ENCODE peak calls at places on chromosome 15, in ten cellular contexts. One of them, this sample, is unnamed.

GRCh38 chr15:80265021-80265420 is 13.0 kb upstream of the CTXND1 start:
- DNase-seq in ovary: no peak
- DNase-seq in WTC11: no peak
- DNase-seq in epithelial cell of proximal tubule: no peak
- DNase-seq in GM10248: no peak
- DNase-seq in WERI-Rb-1: no peak
- DNase-seq in GM06990: no peak
- DNase-seq in B cell: no peak
- DNase-seq in A549: no peak
- DNase-seq in foreskin fibroblast: no peak
- DNase-seq in this sample: no peak

GRCh38 chr15:79944625-79945024 is 26.4 kb downstream of the BCL2A1 start:
- DNase-seq in ovary: no peak
- DNase-seq in WTC11: no peak
- DNase-seq in epithelial cell of proximal tubule: no peak
- DNase-seq in GM10248: no peak
- DNase-seq in WERI-Rb-1: no peak
- DNase-seq in GM06990: no peak
- DNase-seq in B cell: no peak
- DNase-seq in A549: no peak
- DNase-seq in foreskin fibroblast: no peak
- DNase-seq in this sample: no peak

GRCh38 chr15:95196176-95196915 is 965.0 kb downstream of the MCTP2 start:
- DNase-seq in ovary: no peak
- DNase-seq in WTC11: no peak
- DNase-seq in epithelial cell of proximal tubule: no peak
- DNase-seq in GM10248: no peak
- DNase-seq in WERI-Rb-1: no peak
- DNase-seq in GM06990: no peak
- DNase-seq in B cell: no peak
- DNase-seq in A549: no peak
- DNase-seq in foreskin fibroblast: no peak
- DNase-seq in this sample: no peak

GRCh38 chr15:65914371-65914770 is 45.1 kb downstream of the RAB11A start:
- DNase-seq in ovary: no peak
- DNase-seq in WTC11: no peak
- DNase-seq in epithelial cell of proximal tubule: no peak
- DNase-seq in GM10248: no peak
- DNase-seq in WERI-Rb-1: no peak
- DNase-seq in GM06990: no peak
- DNase-seq in B cell: peak
- DNase-seq in A549: no peak
- DNase-seq in foreskin fibroblast: no peak
- DNase-seq in this sample: no peak

GRCh38 chr15:76988874-76989780 is 5.8 kb upstream of the PSTPIP1 start:
- DNase-seq in ovary: no peak
- DNase-seq in WTC11: peak
- DNase-seq in epithelial cell of proximal tubule: no peak
- DNase-seq in GM10248: no peak
- DNase-seq in WERI-Rb-1: no peak
- DNase-seq in GM06990: no peak
- DNase-seq in B cell: no peak
- DNase-seq in A549: no peak
- DNase-seq in foreskin fibroblast: no peak
- DNase-seq in this sample: no peak

GRCh38 chr15:63238796-63239195 is 38.6 kb upstream of the APH1B start:
- DNase-seq in ovary: no peak
- DNase-seq in WTC11: no peak
- DNase-seq in epithelial cell of proximal tubule: no peak
- DNase-seq in GM10248: peak
- DNase-seq in WERI-Rb-1: no peak
- DNase-seq in GM06990: peak
- DNase-seq in B cell: no peak
- DNase-seq in A549: no peak
- DNase-seq in foreskin fibroblast: peak
- DNase-seq in this sample: no peak

GRCh38 chr15:81126887-81127286 is 7.2 kb upstream of the CFAP161 start:
- DNase-seq in ovary: no peak
- DNase-seq in WTC11: no peak
- DNase-seq in epithelial cell of proximal tubule: no peak
- DNase-seq in GM10248: no peak
- DNase-seq in WERI-Rb-1: no peak
- DNase-seq in GM06990: no peak
- DNase-seq in B cell: no peak
- DNase-seq in A549: no peak
- DNase-seq in foreskin fibroblast: no peak
- DNase-seq in this sample: no peak

GRCh38 chr15:98754283-98755022 is 106.1 kb downstream of the IGF1R start:
- DNase-seq in ovary: no peak
- DNase-seq in WTC11: no peak
- DNase-seq in epithelial cell of proximal tubule: no peak
- DNase-seq in GM10248: no peak
- DNase-seq in WERI-Rb-1: no peak
- DNase-seq in GM06990: no peak
- DNase-seq in B cell: no peak
- DNase-seq in A549: peak
- DNase-seq in foreskin fibroblast: no peak
- DNase-seq in this sample: no peak

GRCh38 chr15:91298101-91298500 is 198.0 kb downstream of the SV2B start:
- DNase-seq in ovary: no peak
- DNase-seq in WTC11: no peak
- DNase-seq in epithelial cell of proximal tubule: no peak
- DNase-seq in GM10248: no peak
- DNase-seq in WERI-Rb-1: no peak
- DNase-seq in GM06990: no peak
- DNase-seq in B cell: no peak
- DNase-seq in A549: no peak
- DNase-seq in foreskin fibroblast: no peak
- DNase-seq in this sample: no peak

GRCh38 chr15:96732704-96733103 is 402.2 kb downstream of the NR2F2 start:
- DNase-seq in ovary: no peak
- DNase-seq in WTC11: no peak
- DNase-seq in epithelial cell of proximal tubule: peak
- DNase-seq in GM10248: no peak
- DNase-seq in WERI-Rb-1: no peak
- DNase-seq in GM06990: no peak
- DNase-seq in B cell: no peak
- DNase-seq in A549: no peak
- DNase-seq in foreskin fibroblast: no peak
- DNase-seq in this sample: no peak

GRCh38 chr15:64949383-64950141 is 37.9 kb downstream of the ANKDD1A start:
- DNase-seq in ovary: no peak
- DNase-seq in WTC11: no peak
- DNase-seq in epithelial cell of proximal tubule: no peak
- DNase-seq in GM10248: no peak
- DNase-seq in WERI-Rb-1: no peak
- DNase-seq in GM06990: no peak
- DNase-seq in B cell: no peak
- DNase-seq in A549: no peak
- DNase-seq in foreskin fibroblast: no peak
- DNase-seq in this sample: no peak

GRCh38 chr15:77305953-77306352 is 114.0 kb downstream of the PEAK1 start:
- DNase-seq in ovary: no peak
- DNase-seq in WTC11: no peak
- DNase-seq in epithelial cell of proximal tubule: no peak
- DNase-seq in GM10248: no peak
- DNase-seq in WERI-Rb-1: no peak
- DNase-seq in GM06990: no peak
- DNase-seq in B cell: no peak
- DNase-seq in A549: no peak
- DNase-seq in foreskin fibroblast: no peak
- DNase-seq in this sample: no peak

GRCh38 chr15:83709246-83709645 is 55.3 kb downstream of the ADAMTSL3 start:
- DNase-seq in ovary: no peak
- DNase-seq in WTC11: no peak
- DNase-seq in epithelial cell of proximal tubule: no peak
- DNase-seq in GM10248: no peak
- DNase-seq in WERI-Rb-1: no peak
- DNase-seq in GM06990: no peak
- DNase-seq in B cell: no peak
- DNase-seq in A549: no peak
- DNase-seq in foreskin fibroblast: peak
- DNase-seq in this sample: no peak

GRCh38 chr15:57305009-57305408 is 71.3 kb upstream of the CGNL1 start:
- DNase-seq in ovary: no peak
- DNase-seq in WTC11: no peak
- DNase-seq in epithelial cell of proximal tubule: no peak
- DNase-seq in GM10248: no peak
- DNase-seq in WERI-Rb-1: peak
- DNase-seq in GM06990: no peak
- DNase-seq in B cell: no peak
- DNase-seq in A549: no peak
- DNase-seq in foreskin fibroblast: no peak
- DNase-seq in this sample: no peak
- TF ChIP-seq CTCF in ovary: no peak
- TF ChIP-seq CTCF in WTC11: no peak
- TF ChIP-seq CTCF in epithelial cell of proximal tubule: no peak
- TF ChIP-seq CTCF in GM10248: no peak
- TF ChIP-seq CTCF in WERI-Rb-1: no peak
- TF ChIP-seq CTCF in GM06990: no peak
- TF ChIP-seq CTCF in B cell: no peak
- TF ChIP-seq CTCF in A549: no peak
- TF ChIP-seq CTCF in foreskin fibroblast: no peak
- TF ChIP-seq CTCF in this sample: no peak

DNA sequence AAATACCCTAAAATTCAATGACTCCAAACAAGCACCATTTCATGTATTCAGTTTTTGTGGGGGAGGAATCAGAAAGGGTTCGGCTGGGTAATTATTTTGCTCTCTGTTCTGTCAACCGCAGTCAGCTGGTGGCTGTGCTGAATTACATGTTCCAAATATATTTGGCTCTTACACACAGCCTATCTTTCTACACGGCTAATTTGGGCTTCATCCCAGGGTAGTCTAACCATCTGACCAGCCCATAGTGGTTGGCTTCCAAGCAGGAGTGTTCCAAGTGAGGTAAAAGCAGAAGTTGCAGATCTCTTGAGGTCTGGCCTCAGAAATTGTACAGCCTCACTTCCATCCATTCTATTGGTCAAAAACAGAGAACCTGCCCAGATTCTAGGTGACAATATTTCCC is 760.8 kb upstream of the SEMA6D start:
- DNase-seq in ovary: no peak
- DNase-seq in WTC11: no peak
- DNase-seq in epithelial cell of proximal tubule: no peak
- DNase-seq in GM10248: no peak
- DNase-seq in WERI-Rb-1: no peak
- DNase-seq in GM06990: no peak
- DNase-seq in B cell: no peak
- DNase-seq in A549: no peak
- DNase-seq in foreskin fibroblast: no peak
- DNase-seq in this sample: no peak
- TF ChIP-seq CTCF in ovary: no peak
- TF ChIP-seq CTCF in WTC11: no peak
- TF ChIP-seq CTCF in epithelial cell of proximal tubule: no peak
- TF ChIP-seq CTCF in GM10248: no peak
- TF ChIP-seq CTCF in WERI-Rb-1: no peak
- TF ChIP-seq CTCF in GM06990: no peak
- TF ChIP-seq CTCF in B cell: no peak
- TF ChIP-seq CTCF in A549: no peak
- TF ChIP-seq CTCF in foreskin fibroblast: no peak
- TF ChIP-seq CTCF in this sample: no peak

GRCh38 chr15:67422296-67422695 is 98.6 kb upstream of the C15orf61 start:
- DNase-seq in ovary: no peak
- DNase-seq in WTC11: no peak
- DNase-seq in epithelial cell of proximal tubule: no peak
- DNase-seq in GM10248: no peak
- DNase-seq in WERI-Rb-1: no peak
- DNase-seq in GM06990: no peak
- DNase-seq in B cell: no peak
- DNase-seq in A549: peak
- DNase-seq in foreskin fibroblast: no peak
- DNase-seq in this sample: no peak
- TF ChIP-seq CTCF in ovary: no peak
- TF ChIP-seq CTCF in WTC11: no peak
- TF ChIP-seq CTCF in epithelial cell of proximal tubule: peak
- TF ChIP-seq CTCF in GM10248: no peak
- TF ChIP-seq CTCF in WERI-Rb-1: peak
- TF ChIP-seq CTCF in GM06990: no peak
- TF ChIP-seq CTCF in B cell: no peak
- TF ChIP-seq CTCF in A549: peak
- TF ChIP-seq CTCF in foreskin fibroblast: no peak
- TF ChIP-seq CTCF in this sample: no peak

GRCh38 chr15:87347806-87348515 is 908.6 kb downstream of the NTRK3 start:
- DNase-seq in ovary: no peak
- DNase-seq in WTC11: no peak
- DNase-seq in epithelial cell of proximal tubule: no peak
- DNase-seq in GM10248: no peak
- DNase-seq in WERI-Rb-1: no peak
- DNase-seq in GM06990: no peak
- DNase-seq in B cell: no peak
- DNase-seq in A549: no peak
- DNase-seq in foreskin fibroblast: no peak
- DNase-seq in this sample: no peak
- TF ChIP-seq CTCF in ovary: no peak
- TF ChIP-seq CTCF in WTC11: no peak
- TF ChIP-seq CTCF in epithelial cell of proximal tubule: no peak
- TF ChIP-seq CTCF in GM10248: no peak
- TF ChIP-seq CTCF in WERI-Rb-1: no peak
- TF ChIP-seq CTCF in GM06990: no peak
- TF ChIP-seq CTCF in B cell: no peak
- TF ChIP-seq CTCF in A549: no peak
- TF ChIP-seq CTCF in foreskin fibroblast: no peak
- TF ChIP-seq CTCF in this sample: no peak

GRCh38 chr15:44028349-44028748 is 166.7 kb downstream of the FRMD5 start:
- DNase-seq in ovary: no peak
- DNase-seq in WTC11: no peak
- DNase-seq in epithelial cell of proximal tubule: no peak
- DNase-seq in GM10248: no peak
- DNase-seq in WERI-Rb-1: peak
- DNase-seq in GM06990: no peak
- DNase-seq in B cell: no peak
- DNase-seq in A549: no peak
- DNase-seq in foreskin fibroblast: no peak
- DNase-seq in this sample: no peak

GRCh38 chr15:44029003-44029402 is 166.1 kb downstream of the FRMD5 start:
- DNase-seq in ovary: no peak
- DNase-seq in WTC11: no peak
- DNase-seq in epithelial cell of proximal tubule: no peak
- DNase-seq in GM10248: no peak
- DNase-seq in WERI-Rb-1: no peak
- DNase-seq in GM06990: no peak
- DNase-seq in B cell: no peak
- DNase-seq in A549: no peak
- DNase-seq in foreskin fibroblast: no peak
- DNase-seq in this sample: no peak

DNA sequence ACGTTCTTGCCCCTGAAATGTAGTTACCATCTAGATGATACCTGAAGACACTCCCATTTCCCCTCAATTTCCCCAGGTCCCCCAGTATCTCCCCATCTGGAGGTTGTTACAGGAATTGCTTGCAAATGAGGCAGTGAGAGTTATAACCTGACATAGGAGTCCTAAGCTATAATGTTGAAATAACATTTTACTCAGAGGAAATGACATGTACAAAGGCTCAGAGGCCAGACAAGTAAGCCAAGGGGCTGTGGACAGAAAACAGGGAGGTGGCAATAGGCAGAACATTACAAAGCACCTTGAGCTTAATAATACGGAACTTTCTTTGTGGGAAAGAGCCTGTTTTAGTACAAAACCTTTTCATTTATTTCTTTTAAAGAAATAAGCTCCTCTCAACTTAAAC is 171.9 kb downstream of the FRMD5 start:
- DNase-seq in ovary: no peak
- DNase-seq in WTC11: no peak
- DNase-seq in epithelial cell of proximal tubule: no peak
- DNase-seq in GM10248: no peak
- DNase-seq in WERI-Rb-1: no peak
- DNase-seq in GM06990: no peak
- DNase-seq in B cell: no peak
- DNase-seq in A549: no peak
- DNase-seq in foreskin fibroblast: no peak
- DNase-seq in this sample: no peak
- TF ChIP-seq CTCF in ovary: no peak
- TF ChIP-seq CTCF in WTC11: no peak
- TF ChIP-seq CTCF in epithelial cell of proximal tubule: peak
- TF ChIP-seq CTCF in GM10248: no peak
- TF ChIP-seq CTCF in WERI-Rb-1: no peak
- TF ChIP-seq CTCF in GM06990: peak
- TF ChIP-seq CTCF in B cell: no peak
- TF ChIP-seq CTCF in A549: no peak
- TF ChIP-seq CTCF in foreskin fibroblast: no peak
- TF ChIP-seq CTCF in this sample: no peak